ENCODE peak calls at places on chromosomes 13 and 19, in seven cellular contexts. K is mammary epithelial cell, E is tibial nerve, B is endothelial cell, L is type B pancreatic cell, X is heart left ventricle, C is WTC11. U is an unnamed sample.

GRCh38 chr13:48151766-48152165 is 56.9 kb upstream of the MED4 start:
- DNase-seq in K (peak), E (no peak), B (no peak), L (no peak), X (no peak), C (no peak), U (no peak)

GRCh38 chr19:19551862-19552192 is 13.8 kb downstream of the CILP2 start:
- DNase-seq in K (no peak), E (no peak), B (no peak), L (no peak), X (no peak), C (no peak), U (no peak)

GRCh38 chr13:46031581-46032263 is 20.8 kb downstream of the ZC3H13 start:
- DNase-seq in K (no peak), E (no peak), B (no peak), L (no peak), X (no peak), C (no peak), U (no peak)

GRCh38 chr13:79490846-79491245 is 9.9 kb downstream of the NDFIP2 start:
- DNase-seq in K (no peak), E (no peak), B (no peak), L (no peak), X (no peak), C (no peak), U (no peak)

GRCh38 chr19:39111593-39112199 is 13.9 kb upstream of the PAK4 start:
- DNase-seq in K (peak), E (no peak), B (no peak), L (no peak), X (no peak), C (no peak), U (no peak)

GRCh38 chr13:83168575-83168974 is 713.7 kb downstream of the SLITRK1 start:
- DNase-seq in K (no peak), E (no peak), B (no peak), L (no peak), X (no peak), C (no peak), U (no peak)

GRCh38 chr13:114146629-114147028 is 14.2 kb upstream of the RASA3 start:
- DNase-seq in K (no peak), E (no peak), B (peak), L (no peak), X (peak), C (peak), U (no peak)

GRCh38 chr13:32415019-32415418 is 12.9 kb downstream of the N4BP2L1 start:
- DNase-seq in K (no peak), E (no peak), B (peak), L (no peak), X (no peak), C (peak), U (no peak)

GRCh38 chr13:102651892-102652291 is 43.0 kb downstream of the METTL21C start:
- DNase-seq in K (no peak), E (no peak), B (no peak), L (no peak), X (no peak), C (no peak), U (no peak)

GRCh38 chr19:13846533-13847032 is 30.4 kb upstream of the NANOS3 start:
- DNase-seq in K (peak), E (peak), B (peak), L (no peak), X (peak), C (peak), U (peak)

GRCh38 chr13:112627161-112627560 is 39.2 kb upstream of the TUBGCP3 start:
- DNase-seq in K (no peak), E (no peak), B (no peak), L (no peak), X (no peak), C (no peak), U (no peak)

GRCh38 chr13:53138369-53139036 is 109.9 kb downstream of the OLFM4 start:
- DNase-seq in K (no peak), E (peak), B (no peak), L (no peak), X (no peak), C (no peak), U (no peak)

GRCh38 chr13:97809576-97809975 is 143.9 kb upstream of the IPO5 start:
- DNase-seq in K (peak), E (no peak), B (no peak), L (no peak), X (no peak), C (no peak), U (no peak)

GRCh38 chr13:90105881-90106496 is 1241.5 kb upstream of the MIR17HG start:
- DNase-seq in K (no peak), E (no peak), B (no peak), L (no peak), X (no peak), C (no peak), U (no peak)

GRCh38 chr13:97855570-97855970 is 97.9 kb upstream of the IPO5 start:
- DNase-seq in K (peak), E (no peak), B (peak), L (no peak), X (no peak), C (no peak), U (no peak)

GRCh38 chr19:13329766-13330165 is 176.5 kb downstream of the CACNA1A start:
- DNase-seq in K (peak), E (no peak), B (no peak), L (no peak), X (no peak), C (no peak), U (no peak)

GRCh38 chr13:73987618-73988017 is 146.6 kb downstream of the KLF12 start:
- DNase-seq in K (no peak), E (no peak), B (no peak), L (no peak), X (no peak), C (no peak), U (no peak)

GRCh38 chr19:39946532-39946931 is 12.1 kb upstream of the FCGBP start:
- DNase-seq in K (peak), E (no peak), B (no peak), L (no peak), X (no peak), C (no peak), U (no peak)

GRCh38 chr13:105773887-105774538 is 761.4 kb downstream of the EFNB2 start:
- DNase-seq in K (no peak), E (no peak), B (no peak), L (no peak), X (no peak), C (no peak), U (no peak)

GRCh38 chr19:48681127-48681470 is 8.3 kb upstream of the NTN5 start:
- DNase-seq in K (peak), E (no peak), B (no peak), L (no peak), X (no peak), C (no peak), U (no peak)

GRCh38 chr19:3443840-3444694 is 36.3 kb downstream of the SMIM24 start:
- DNase-seq in K (no peak), E (no peak), B (peak), L (no peak), X (peak), C (peak), U (no peak)

GRCh38 chr19:7550169-7550770 is 14.8 kb downstream of the PNPLA6 start:
- DNase-seq in K (no peak), E (no peak), B (no peak), L (no peak), X (no peak), C (no peak), U (no peak)

GRCh38 chr13:83752141-83752540 is 130.1 kb downstream of the SLITRK1 start:
- DNase-seq in K (peak), E (no peak), B (no peak), L (no peak), X (no peak), C (no peak), U (no peak)

GRCh38 chr19:1473056-1473400 is 6.0 kb downstream of the C19orf25 start:
- DNase-seq in K (no peak), E (no peak), B (no peak), L (no peak), X (no peak), C (no peak), U (no peak)

GRCh38 chr19:1472227-1473055 is 6.6 kb downstream of the C19orf25 start:
- DNase-seq in K (no peak), E (no peak), B (no peak), L (no peak), X (no peak), C (peak), U (no peak)

GRCh38 chr19:1470864-1471513 is 8.0 kb downstream of the C19orf25 start:
- DNase-seq in K (no peak), E (no peak), B (no peak), L (no peak), X (no peak), C (peak), U (no peak)

GRCh38 chr19:1469936-1470863 is 8.8 kb downstream of the C19orf25 start:
- DNase-seq in K (no peak), E (no peak), B (no peak), L (no peak), X (no peak), C (peak), U (no peak)

GRCh38 chr19:1471514-1472107 is 7.4 kb downstream of the C19orf25 start:
- DNase-seq in K (no peak), E (no peak), B (no peak), L (no peak), X (no peak), C (no peak), U (no peak)
- TF ChIP-seq CTCF in K (no peak), E (no peak), B (no peak), L (peak), X (no peak), C (no peak), U (no peak)

GRCh38 chr13:30804474-30804873 is 69.1 kb downstream of the ALOX5AP start:
- DNase-seq in K (no peak), E (no peak), B (peak), L (no peak), X (no peak), C (no peak), U (no peak)
- TF ChIP-seq CTCF in K (peak), E (peak), B (peak), L (peak), X (no peak), C (no peak), U (no peak)

GRCh38 chr13:33435207-33435606 is 149.7 kb upstream of the STARD13 start:
- DNase-seq in K (no peak), E (no peak), B (no peak), L (no peak), X (no peak), C (no peak), U (no peak)

GRCh38 chr13:33445476-33445875 is 159.9 kb upstream of the STARD13 start:
- DNase-seq in K (no peak), E (no peak), B (no peak), L (no peak), X (no peak), C (no peak), U (no peak)

GRCh38 chr13:33446821-33447481 is 161.4 kb upstream of the STARD13 start:
- DNase-seq in K (peak), E (no peak), B (no peak), L (no peak), X (no peak), C (no peak), U (peak)

GRCh38 chr13:33445024-33445423 is 159.5 kb upstream of the STARD13 start:
- DNase-seq in K (no peak), E (no peak), B (no peak), L (no peak), X (no peak), C (no peak), U (no peak)

DNA sequence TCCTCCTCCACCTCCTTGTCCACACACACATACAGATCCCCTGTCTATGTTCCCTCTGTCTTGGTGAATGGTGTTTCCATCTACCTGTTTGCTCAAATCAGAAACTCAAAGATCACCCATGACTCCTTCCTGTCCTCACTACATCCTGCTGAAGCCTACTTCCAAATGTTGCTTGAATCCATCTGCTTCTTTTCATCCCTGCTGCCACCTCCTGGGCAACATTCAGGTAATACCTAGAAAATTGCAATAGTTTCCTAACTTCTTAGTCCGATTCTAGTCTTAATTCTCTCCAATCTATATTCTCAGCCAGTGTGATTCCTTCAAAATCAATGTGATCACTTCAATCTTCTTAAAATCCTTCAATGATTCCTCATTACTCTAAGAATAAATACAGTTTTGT is 155.5 kb upstream of the STARD13 start:
- DNase-seq in K (peak), E (no peak), B (peak), L (no peak), X (no peak), C (peak), U (no peak)
- TF ChIP-seq CTCF in K (peak), E (no peak), B (no peak), L (peak), X (no peak), C (no peak), U (peak)

GRCh38 chr19:55646889-55647731 is 902 bp upstream of the CCDC106 start:
- DNase-seq in K (no peak), E (no peak), B (no peak), L (no peak), X (no peak), C (no peak), U (no peak)
- TF ChIP-seq CTCF in K (no peak), E (no peak), B (no peak), L (no peak), X (no peak), C (no peak), U (no peak)

DNA sequence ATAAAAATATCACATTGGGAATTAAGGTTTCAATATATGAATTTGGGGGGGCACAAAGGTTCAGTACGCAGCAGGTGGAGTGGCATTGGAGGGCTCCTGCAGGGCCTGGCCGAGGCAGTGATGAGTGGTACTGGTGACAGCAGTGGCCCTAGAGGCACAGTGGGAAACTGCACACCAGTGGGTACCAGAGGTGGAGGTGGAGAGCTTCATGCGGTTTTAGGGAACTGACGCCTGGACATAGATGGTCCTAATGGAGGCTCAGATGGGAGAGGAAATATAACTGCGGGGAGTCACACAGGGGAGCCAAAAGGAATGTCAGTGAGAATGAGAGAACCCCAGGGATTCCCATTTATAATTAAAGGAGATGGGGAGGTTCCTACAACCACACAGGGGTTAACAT is 156.2 kb downstream of the COG6 start:
- DNase-seq in K (no peak), E (no peak), B (no peak), L (no peak), X (no peak), C (no peak), U (no peak)
- TF ChIP-seq CTCF in K (no peak), E (no peak), B (no peak), L (peak), X (no peak), C (no peak), U (no peak)

GRCh38 chr13:94537740-94538630 is 58.0 kb downstream of the TGDS start:
- DNase-seq in K (no peak), E (no peak), B (no peak), L (no peak), X (no peak), C (no peak), U (no peak)

GRCh38 chr13:94534171-94534570 is 54.7 kb upstream of the DCT start:
- DNase-seq in K (no peak), E (no peak), B (no peak), L (no peak), X (no peak), C (no peak), U (no peak)

GRCh38 chr13:94535775-94536174 is 56.3 kb upstream of the DCT start:
- DNase-seq in K (no peak), E (no peak), B (no peak), L (no peak), X (no peak), C (no peak), U (no peak)

DNA sequence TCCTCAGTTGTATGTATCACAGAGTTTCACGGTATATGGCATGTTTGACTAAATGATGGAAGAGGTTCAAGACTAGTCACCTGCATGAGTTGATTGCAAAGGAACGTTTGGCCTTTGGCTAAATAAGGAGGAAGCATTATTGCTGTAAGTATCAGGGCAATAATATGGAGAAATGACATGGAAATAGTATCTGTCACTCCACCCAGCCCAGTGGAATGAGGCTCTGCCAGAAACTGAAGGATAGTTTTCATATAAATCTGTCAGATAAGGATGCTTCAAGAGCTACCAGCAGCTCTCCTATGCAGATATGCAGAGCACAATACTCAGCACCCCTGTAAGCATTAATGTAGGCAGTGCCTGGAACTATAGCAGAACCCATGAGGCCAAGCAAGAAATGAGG is 55.7 kb upstream of the DCT start:
- DNase-seq in K (no peak), E (no peak), B (no peak), L (no peak), X (no peak), C (no peak), U (no peak)
- TF ChIP-seq CTCF in K (no peak), E (no peak), B (no peak), L (no peak), X (no peak), C (no peak), U (no peak)